ENCODE peak calls at places on chromosome 6, in nine cellular contexts. A is CD4-positive, CD25-positive, alpha-beta regulatory T cell; K is RWPE2; L is adipocyte; N is CD4-positive, alpha-beta T cell; B is HAP-1; E is heart right ventricle; V is left lung; O is iPS DF 6.9. P is an unnamed sample. For H3K27me3, the result is how much of the 10 kb centered on the place peaks cover.

GRCh38 chr6:35483892-35484645 is 12.8 kb downstream of the TEAD3 start:
- DNase-seq in B (no peak), L (no peak), N (no peak), O (no peak), V (no peak), A (no peak), K (peak), E (no peak), P (no peak)

GRCh38 chr6:106182455-106182854 is 96.3 kb downstream of the PRDM1 start:
- DNase-seq in E (no peak), O (no peak), L (no peak), B (no peak), A (no peak), N (no peak), V (no peak), K (no peak), P (no peak)

GRCh38 chr6:26020291-26020982 is 57.8 kb downstream of the TRIM38 start:
- DNase-seq in A (peak), E (peak), B (peak), V (peak), L (peak), O (no peak), N (peak), K (peak), P (peak)

GRCh38 chr6:138503881-138504680 is 4.8 kb upstream of the NHSL1 start:
- DNase-seq in A (no peak), K (no peak), B (no peak), N (no peak), L (no peak), E (no peak), O (no peak), V (no peak), P (no peak)

GRCh38 chr6:139124887-139125672 is 9.8 kb upstream of the HECA start:
- DNase-seq in O (peak), L (peak), V (peak), B (peak), N (peak), E (peak), K (no peak), A (peak), P (no peak)

GRCh38 chr6:144434308-144434990 is 149.3 kb downstream of the UTRN start:
- DNase-seq in N (no peak), A (no peak), V (no peak), E (no peak), K (no peak), O (no peak), L (peak), B (no peak), P (no peak)

GRCh38 chr6:97901531-97901930 is 618.5 kb upstream of the MMS22L start:
- DNase-seq in K (no peak), N (no peak), A (no peak), E (no peak), L (no peak), V (no peak), O (no peak), B (no peak), P (no peak)

GRCh38 chr6:131134950-131135243 is 370 bp upstream of the AKAP7 start:
- DNase-seq in B (no peak), V (no peak), E (no peak), O (no peak), K (no peak), A (no peak), L (no peak), N (no peak), P (no peak)

GRCh38 chr6:123742626-123743025 is 61.0 kb upstream of the NKAIN2 start:
- DNase-seq in A (no peak), N (no peak), B (no peak), E (no peak), O (no peak), L (no peak), K (no peak), V (no peak), P (no peak)

GRCh38 chr6:134060491-134061106 is 8.2 kb upstream of the SLC2A12 start:
- DNase-seq in E (no peak), L (peak), V (no peak), K (no peak), A (no peak), N (no peak), B (no peak), O (no peak), P (no peak)

GRCh38 chr6:20708367-20709124 is 174.3 kb downstream of the CDKAL1 start:
- DNase-seq in O (no peak), N (no peak), B (no peak), A (no peak), K (no peak), L (no peak), E (no peak), V (no peak), P (no peak)

GRCh38 chr6:143731789-143732188 is 54.0 kb downstream of the PHACTR2 start:
- DNase-seq in E (no peak), A (no peak), L (no peak), V (no peak), B (no peak), O (no peak), K (no peak), N (no peak), P (no peak)

GRCh38 chr6:1839315-1839714 is 229.6 kb downstream of the FOXC1 start:
- DNase-seq in K (no peak), A (no peak), B (no peak), V (no peak), L (no peak), N (no peak), E (no peak), O (no peak), P (no peak)

GRCh38 chr6:168087436-168088160 is 8.6 kb upstream of the FRMD1 start:
- DNase-seq in E (no peak), N (no peak), A (no peak), O (no peak), L (no peak), B (no peak), V (no peak), K (no peak), P (no peak)

GRCh38 chr6:111972714-111973678 is 80.9 kb upstream of the CCN6 start:
- DNase-seq in L (peak), V (peak), O (no peak), A (peak), E (no peak), K (no peak), N (peak), B (no peak), P (no peak)

GRCh38 chr6:20664250-20664649 is 130.0 kb downstream of the CDKAL1 start:
- DNase-seq in L (no peak), V (no peak), E (no peak), A (no peak), B (no peak), O (no peak), K (no peak), N (no peak), P (no peak)

GRCh38 chr6:157273756-157274088 is 49.6 kb downstream of the TMEM242 start:
- DNase-seq in B (peak), L (no peak), V (no peak), O (no peak), E (peak), K (no peak), N (peak), A (peak), P (no peak)

GRCh38 chr6:75791881-75792280 is 42.8 kb downstream of the MYO6 start:
- DNase-seq in E (no peak), K (no peak), A (no peak), V (no peak), L (peak), B (no peak), N (no peak), O (no peak), P (no peak)

GRCh38 chr6:90217621-90218496 is 78.8 kb downstream of the BACH2 start:
- DNase-seq in L (peak), B (no peak), O (no peak), K (peak), E (no peak), A (no peak), V (no peak), N (peak), P (peak)

GRCh38 chr6:34969662-34970265 is 80.7 kb downstream of the ANKS1A start:
- DNase-seq in N (no peak), K (no peak), E (no peak), B (no peak), L (no peak), V (no peak), A (no peak), O (no peak), P (no peak)

GRCh38 chr6:100568255-100568654 is 103.5 kb upstream of the SIM1 start:
- DNase-seq in L (no peak), B (no peak), V (no peak), O (no peak), K (no peak), A (no peak), N (no peak), E (no peak), P (no peak)

GRCh38 chr6:61886608-61887259 is 399.3 kb downstream of the KHDRBS2 start:
- DNase-seq in B (no peak), V (no peak), E (no peak), O (no peak), N (no peak), A (no peak), L (no peak), K (no peak), P (no peak)

GRCh38 chr6:89339565-89339964 is 13.0 kb downstream of the UBE2J1 start:
- DNase-seq in E (no peak), O (no peak), A (no peak), K (no peak), V (no peak), L (no peak), N (no peak), B (no peak), P (no peak)

GRCh38 chr6:111817451-111818146 is 55.7 kb downstream of the FYN start:
- DNase-seq in K (no peak), V (no peak), O (no peak), E (no peak), A (no peak), B (no peak), L (no peak), N (no peak), P (no peak)

GRCh38 chr6:75852721-75853120 is 103.7 kb downstream of the MYO6 start:
- DNase-seq in L (peak), B (no peak), N (no peak), K (no peak), E (no peak), A (no peak), V (no peak), O (no peak), P (no peak)

GRCh38 chr6:45791600-45792168 is 224.0 kb downstream of the CLIC5 start:
- DNase-seq in E (no peak), K (no peak), B (no peak), N (no peak), V (no peak), O (no peak), L (peak), A (no peak), P (no peak)

GRCh38 chr6:22442826-22443225 is 126.5 kb upstream of the HDGFL1 start:
- DNase-seq in L (peak), A (no peak), E (no peak), B (no peak), N (no peak), V (no peak), O (no peak), K (no peak), P (no peak)

GRCh38 chr6:138001750-138002349 is 105.4 kb downstream of the PERP start:
- DNase-seq in E (no peak), B (peak), V (no peak), N (peak), O (peak), L (peak), A (peak), K (no peak), P (peak)

GRCh38 chr6:64238071-64238470 is 602.5 kb downstream of the PHF3 start:
- DNase-seq in A (no peak), N (no peak), E (no peak), O (no peak), B (no peak), K (no peak), L (no peak), V (no peak), P (no peak)

GRCh38 chr6:73657201-73657600 is 3.4 kb upstream of the SLC17A5 start:
- DNase-seq in N (no peak), B (no peak), E (no peak), A (no peak), K (no peak), O (no peak), V (no peak), L (no peak), P (no peak)

GRCh38 chr6:32244270-32244669 is 20.4 kb upstream of the NOTCH4 start:
- DNase-seq in K (no peak), E (no peak), V (no peak), O (no peak), A (no peak), L (peak), N (no peak), B (no peak), P (no peak)

GRCh38 chr6:159126590-159126989 is 42.6 kb upstream of the FNDC1 start:
- DNase-seq in B (no peak), N (no peak), L (no peak), K (no peak), V (no peak), O (no peak), E (peak), A (no peak), P (peak)

GRCh38 chr6:76706086-76706485 is 633.6 kb upstream of the IMPG1 start:
- DNase-seq in E (no peak), L (no peak), B (no peak), K (no peak), V (no peak), A (no peak), N (no peak), O (no peak), P (no peak)

GRCh38 chr6:63597142-63598000 is 25.1 kb downstream of the LOC128125822 start:
- DNase-seq in K (no peak), B (no peak), V (no peak), N (no peak), O (no peak), A (no peak), E (no peak), L (peak), P (no peak)

GRCh38 chr6:116158641-116159040 is 32.7 kb upstream of the COL10A1 start:
- DNase-seq in B (no peak), K (no peak), L (peak), A (no peak), V (no peak), E (no peak), N (no peak), O (no peak), P (no peak)

GRCh38 chr6:128068110-128068460 is 167.2 kb upstream of the THEMIS start:
- DNase-seq in A (no peak), O (no peak), E (no peak), V (no peak), N (no peak), B (no peak), K (no peak), L (peak), P (no peak)

GRCh38 chr6:47810885-47811284 is 29.1 kb downstream of the OPN5 start:
- DNase-seq in O (no peak), A (no peak), K (no peak), N (no peak), L (no peak), V (no peak), B (no peak), E (no peak), P (no peak)

GRCh38 chr6:100267721-100268123 is 197.0 kb downstream of the SIM1 start:
- DNase-seq in E (no peak), L (no peak), V (no peak), K (no peak), N (no peak), B (no peak), A (no peak), O (no peak), P (no peak)

GRCh38 chr6:120869397-120869796 is 464.9 kb downstream of the TBC1D32 start:
- DNase-seq in B (no peak), E (no peak), V (no peak), L (peak), O (no peak), A (no peak), N (no peak), K (no peak), P (no peak)

GRCh38 chr6:149190228-149190831 is 127.2 kb upstream of the TAB2 start:
- DNase-seq in O (peak), E (no peak), N (peak), B (peak), L (no peak), V (peak), K (no peak), A (peak), P (peak)

GRCh38 chr6:50836231-50836630 is 17.6 kb downstream of the TFAP2B start:
- DNase-seq in A (no peak), B (no peak), V (no peak), O (no peak), L (no peak), K (no peak), E (no peak), N (no peak), P (no peak)

GRCh38 chr6:50834929-50835328 is 16.3 kb downstream of the TFAP2B start:
- DNase-seq in B (no peak), V (no peak), K (no peak), A (no peak), E (no peak), L (no peak), N (no peak), O (no peak), P (no peak)

GRCh38 chr6:50840112-50840813 is 21.6 kb downstream of the TFAP2B start:
- DNase-seq in L (no peak), K (no peak), V (no peak), E (no peak), A (no peak), O (no peak), B (no peak), N (no peak), P (no peak)

GRCh38 chr6:50840814-50841192 is 22.1 kb downstream of the TFAP2B start:
- DNase-seq in O (no peak), B (no peak), K (no peak), V (no peak), E (no peak), N (no peak), A (no peak), L (no peak), P (no peak)

GRCh38 chr6:50837589-50838445 is 19.1 kb downstream of the TFAP2B start:
- DNase-seq in A (no peak), B (no peak), O (no peak), K (no peak), N (no peak), V (no peak), E (no peak), L (no peak), P (no peak)
- H3K27me3 ChIP-seq in A (under half), B (under half), O (half or more), K (half or more), N (half or more), V (half or more), E (half or more), L (half or more), P (under half)

GRCh38 chr6:3450888-3451287 is 6.0 kb downstream of the SLC22A23 start:
- DNase-seq in E (no peak), A (no peak), K (no peak), O (no peak), N (no peak), B (no peak), L (no peak), V (no peak), P (no peak)

GRCh38 chr6:3449321-3449720 is 7.5 kb downstream of the SLC22A23 start:
- DNase-seq in N (no peak), E (no peak), O (no peak), L (no peak), K (no peak), B (no peak), V (no peak), A (no peak), P (no peak)

GRCh38 chr6:3449750-3450305 is 7.0 kb downstream of the SLC22A23 start:
- DNase-seq in L (no peak), V (no peak), E (no peak), K (no peak), O (no peak), N (no peak), B (no peak), A (no peak), P (no peak)

GRCh38 chr6:3453410-3453809 is 3.4 kb downstream of the SLC22A23 start:
- DNase-seq in K (no peak), A (no peak), E (no peak), N (no peak), V (no peak), O (no peak), B (no peak), L (no peak), P (no peak)

DNA sequence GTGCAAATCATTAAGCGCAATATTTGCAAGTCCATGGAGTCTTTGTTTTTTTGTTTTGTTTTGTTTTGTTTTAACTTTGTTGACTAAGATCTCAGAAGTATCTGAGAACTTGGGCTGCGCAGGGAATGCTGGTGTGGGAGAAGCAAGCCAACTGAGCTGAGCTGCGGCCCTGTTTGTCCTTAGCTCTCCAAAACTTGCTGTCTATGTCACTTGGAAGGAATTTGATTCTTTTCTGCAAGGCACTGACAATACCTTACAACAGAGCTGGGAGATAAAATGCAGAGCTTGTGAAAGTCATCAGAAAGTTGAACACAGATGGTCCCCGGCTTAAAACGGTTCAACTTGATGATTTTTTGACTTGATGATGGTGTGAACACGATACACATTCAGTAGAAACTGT is 5.4 kb downstream of the SLC22A23 start:
- DNase-seq in K (no peak), A (no peak), E (no peak), O (no peak), B (no peak), L (no peak), N (no peak), V (no peak), P (no peak)
- H3K27me3 ChIP-seq in K (under half), A (under half), E (under half), O (under half), B (under half), L (under half), N (under half), V (under half), P (under half)

GRCh38 chr6:33967266-33967767 is 163.5 kb upstream of the MLN start:
- DNase-seq in N (no peak), V (peak), E (no peak), B (peak), L (no peak), O (no peak), K (no peak), A (no peak), P (no peak)
- H3K27me3 ChIP-seq in N (under half), V (under half), E (half or more), B (under half), L (half or more), O (under half), K (under half), A (under half), P (under half)

DNA sequence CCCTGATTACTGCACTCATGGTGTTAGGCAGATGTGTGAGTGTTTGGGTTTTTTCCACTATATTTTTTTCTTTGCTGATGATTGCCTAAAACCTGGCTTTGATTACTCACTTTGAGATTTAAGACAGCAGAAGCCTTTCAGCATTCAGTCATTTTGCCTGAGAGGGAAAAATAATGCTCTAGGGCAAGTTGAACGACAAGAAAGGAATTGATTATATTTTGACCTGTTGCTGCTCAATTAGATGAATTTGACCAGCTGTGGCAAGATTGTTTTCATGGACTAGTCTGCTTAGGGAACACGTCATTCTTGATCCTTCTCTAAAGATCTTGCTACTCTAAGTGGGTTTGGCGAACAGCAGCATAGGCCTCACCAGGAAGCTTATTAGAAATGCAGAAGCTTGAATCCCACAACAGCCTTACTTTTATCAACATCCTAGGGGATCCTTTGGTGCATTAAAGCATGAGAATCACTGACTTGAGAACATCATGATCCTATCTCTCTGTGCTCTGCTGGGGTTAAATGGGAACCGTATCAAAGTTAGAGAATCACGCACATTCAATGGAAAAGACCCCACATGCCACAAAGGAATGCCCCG is 59.6 kb upstream of the PHACTR1 start:
- DNase-seq in A (no peak), O (no peak), V (no peak), N (no peak), B (no peak), E (no peak), L (peak), K (no peak), P (no peak)
- H3K27me3 ChIP-seq in A (under half), O (under half), V (under half), N (under half), B (under half), E (under half), L (under half), K (under half), P (under half)

DNA sequence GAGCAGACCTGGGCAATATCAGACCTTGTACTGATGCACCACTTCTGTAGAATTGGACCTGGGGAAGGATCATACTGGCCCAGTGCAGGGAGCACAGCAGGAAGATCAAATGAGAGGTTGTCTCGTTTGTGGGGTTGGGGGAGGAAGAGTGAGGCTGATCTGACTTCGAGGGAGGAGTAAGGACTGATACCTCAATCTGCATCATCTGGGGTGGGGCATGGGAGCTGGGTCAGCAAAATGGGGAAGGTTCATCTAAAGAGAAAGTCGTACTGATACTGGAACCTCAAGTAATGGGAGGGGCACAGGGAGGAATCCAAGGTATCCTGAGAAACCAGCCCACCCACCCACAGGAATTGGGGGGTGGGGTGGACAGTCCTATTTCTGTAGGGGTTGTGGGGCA is 3.7 kb downstream of the RNF39 start:
- DNase-seq in O (no peak), K (no peak), L (no peak), N (no peak), B (no peak), A (no peak), V (no peak), E (no peak), P (no peak)
- H3K27me3 ChIP-seq in O (under half), K (under half), L (under half), N (under half), B (under half), A (under half), V (half or more), E (half or more), P (under half)

GRCh38 chr6:3455490-3456394 is 1.1 kb downstream of the SLC22A23 start:
- DNase-seq in V (peak), B (peak), N (peak), A (no peak), E (peak), K (no peak), O (no peak), L (peak), P (peak)
- H3K27me3 ChIP-seq in V (half or more), B (under half), N (under half), A (under half), E (under half), K (under half), O (under half), L (under half), P (under half)

P was measured in pancreas.